ENCODE peak calls at places on chromosomes 12 and 14, in five cellular contexts. U is tibial nerve; V is CD8-positive, alpha-beta memory T cell; G is lower lobe of right lung; H is effector memory CD4-positive, alpha-beta T cell. L is an unnamed sample.
A peak's percentile ranks its signal among the peaks of the same experiment; 100 is the strongest.

GRCh38 chr14:104390221-104390931 is 189.2 kb upstream of the C14orf180 start:
- DNase-seq in V (no peak), U (no peak), H (no peak), G (no peak), L (no peak)

GRCh38 chr12:112309797-112310196 is 72.4 kb downstream of the HECTD4 start:
- DNase-seq in H (no peak), G (no peak), V (no peak), U (no peak), L (no peak)

GRCh38 chr14:68748691-68749090 is 44.2 kb downstream of the ZFP36L1 start:
- DNase-seq in H (no peak), G (no peak), V (no peak), U (no peak), L (no peak)

GRCh38 chr12:124347805-124348658 is 53.1 kb downstream of the RFLNA start:
- DNase-seq in H (no peak), V (peak; percentile 9), U (no peak), G (no peak), L (no peak)

GRCh38 chr14:42045393-42045792 is 438.7 kb downstream of the LRFN5 start:
- DNase-seq in G (no peak), U (no peak), V (no peak), H (no peak), L (no peak)

GRCh38 chr12:9646794-9647622 is 22.5 kb upstream of the CLEC2D start:
- DNase-seq in V (no peak), H (no peak), G (no peak), U (no peak), L (no peak)

GRCh38 chr14:91425720-91426032 is 8.1 kb upstream of the CCDC88C start:
- DNase-seq in H (no peak), U (no peak), G (no peak), V (no peak), L (no peak)

GRCh38 chr14:54603362-54603761 is 36.4 kb downstream of the SAMD4A start:
- DNase-seq in H (no peak), G (no peak), U (no peak), V (no peak), L (no peak)

GRCh38 chr12:107131832-107132616 is 38.7 kb upstream of the CRY1 start:
- DNase-seq in H (no peak), U (no peak), V (no peak), G (no peak), L (peak; percentile 48)

GRCh38 chr12:124696689-124697476 is 129.5 kb upstream of the NCOR2 start:
- DNase-seq in H (no peak), V (no peak), U (no peak), G (no peak), L (no peak)

GRCh38 chr12:122489038-122489437 is 11.7 kb downstream of the ZCCHC8 start:
- DNase-seq in G (no peak), H (no peak), V (no peak), U (no peak), L (no peak)
- H3K9me3 ChIP-seq in G (no peaks in the 10 kb centered on the region), H (no peaks in the 10 kb centered on the region), V (no peaks in the 10 kb centered on the region), U (no peaks in the 10 kb centered on the region), L (no peaks in the 10 kb centered on the region)

DNA sequence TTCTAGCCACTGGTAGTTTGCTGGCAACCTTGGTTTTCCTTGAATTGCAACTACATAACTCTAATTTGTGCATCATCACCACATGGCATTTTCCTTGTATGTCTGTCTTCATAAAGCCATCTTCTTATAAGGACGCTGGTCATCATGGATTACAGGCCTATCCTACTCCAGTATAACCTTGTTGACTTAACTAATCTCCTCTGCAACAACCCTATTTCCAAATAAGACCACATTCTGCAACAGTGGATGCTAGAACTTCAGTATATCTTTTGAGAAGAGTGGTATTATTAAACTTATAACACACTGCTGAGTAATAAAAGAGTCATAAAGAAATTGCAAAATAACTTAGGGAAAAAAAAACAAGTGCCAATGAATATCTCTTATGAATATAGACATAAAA is 511.8 kb upstream of the FOXG1 start:
- DNase-seq in U (no peak), H (no peak), G (no peak), V (no peak), L (no peak)
- H3K36me3 ChIP-seq in U (no peaks in the 10 kb centered on the region), H (no peaks in the 10 kb centered on the region), G (no peaks in the 10 kb centered on the region), V (no peaks in the 10 kb centered on the region), L (no peaks in the 10 kb centered on the region)

GRCh38 chr12:34602213-34602940 is 580.1 kb downstream of the ALG10 start:
- DNase-seq in H (no peak), V (no peak), G (peak; percentile 12), U (no peak), L (no peak)
- H3K9me3 ChIP-seq in H (peaks cover 5% of the 10 kb centered on the region), V (no peaks in the 10 kb centered on the region), G (peaks cover 42% of the 10 kb centered on the region), U (no peaks in the 10 kb centered on the region), L (peaks cover 99% of the 10 kb centered on the region)

GRCh38 chr14:24431569-24432258 is 2.0 kb downstream of the KHNYN start:
- DNase-seq in H (peak; percentile 78), V (peak; percentile 81), U (peak; percentile 72), G (peak; percentile 92), L (peak; percentile 94)

GRCh38 chr14:24434676-24435075 is 4.9 kb downstream of the KHNYN start:
- DNase-seq in G (no peak), V (no peak), H (no peak), U (no peak), L (no peak)

GRCh38 chr14:24430143-24430681 is 458 bp downstream of the KHNYN start:
- DNase-seq in V (peak; percentile 19), G (peak; percentile 85), U (peak; percentile 63), H (no peak), L (no peak)

GRCh38 chr14:24430682-24431568 is 1.2 kb downstream of the KHNYN start:
- DNase-seq in U (no peak), H (peak; percentile 36), V (peak; percentile 50), G (no peak), L (peak; percentile 62)

DNA sequence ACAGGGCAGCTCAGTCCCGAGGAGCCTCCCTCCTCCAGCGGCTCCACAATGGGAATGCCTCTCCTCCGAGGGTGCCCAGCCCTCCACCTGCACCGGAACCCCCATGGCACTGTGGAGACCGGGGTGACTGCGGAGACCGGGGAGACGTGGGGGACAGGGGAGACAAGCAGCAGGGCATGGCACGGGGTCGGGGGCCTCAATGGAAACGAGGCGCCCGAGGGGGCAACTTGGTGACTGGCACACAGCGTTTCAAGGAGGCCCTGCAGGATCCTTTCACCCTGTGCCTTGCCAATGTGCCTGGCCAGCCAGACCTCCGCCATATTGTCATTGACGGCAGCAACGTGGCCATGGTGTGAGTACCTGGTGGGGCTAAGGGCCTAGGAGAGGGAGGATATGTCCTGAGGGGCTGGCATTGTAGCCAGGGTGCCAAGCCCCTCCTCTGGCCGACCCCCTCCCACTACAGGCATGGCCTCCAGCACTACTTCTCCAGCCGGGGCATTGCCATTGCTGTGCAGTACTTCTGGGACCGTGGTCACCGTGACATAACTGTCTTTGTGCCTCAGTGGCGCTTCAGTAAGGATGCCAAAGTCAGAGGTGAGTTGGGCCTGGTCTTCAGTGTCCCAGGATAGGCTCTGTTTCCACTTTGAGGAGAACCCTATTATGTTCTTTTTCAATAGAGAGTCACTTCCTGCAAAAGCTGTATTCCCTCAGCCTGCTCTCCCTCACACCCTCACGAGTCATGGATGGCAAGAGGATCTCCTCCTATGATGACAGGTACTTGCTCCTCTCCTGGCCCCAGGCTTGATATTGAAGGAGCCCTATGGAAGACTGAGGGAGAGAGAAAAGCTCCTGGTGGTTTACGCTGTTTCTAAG is 2.7 kb downstream of the KHNYN start:
- DNase-seq in V (no peak), U (no peak), H (no peak), G (no peak), L (no peak)
- H3K36me3 ChIP-seq in V (peaks cover 27% of the 10 kb centered on the region), U (peaks cover 12% of the 10 kb centered on the region), H (peaks cover 35% of the 10 kb centered on the region), G (peaks cover 53% of the 10 kb centered on the region), L (peaks cover 29% of the 10 kb centered on the region)

GRCh38 chr12:37547611-37548010 is 769.0 kb upstream of the ALG10B start:
- DNase-seq in H (no peak), V (no peak), U (no peak), G (no peak), L (no peak)
- H3K9me3 ChIP-seq in H (no peaks in the 10 kb centered on the region), V (no peaks in the 10 kb centered on the region), U (no peaks in the 10 kb centered on the region), G (no peaks in the 10 kb centered on the region), L (peaks cover 23% of the 10 kb centered on the region)

L was measured in CD4-positive, CD25-positive, alpha-beta regulatory T cell.